ENCODE peak calls at places on chromosomes 11 and 22, in nine cellular contexts. I, K, J, W, E, S, M, X and N are unnamed samples.

GRCh38 chr11:12979928-12980689 is 29.0 kb upstream of the RASSF10 start:
- DNase-seq in I (no peak), K (no peak), J (no peak), W (no peak), E (no peak), S (no peak), M (no peak), X (no peak), N (no peak)

GRCh38 chr22:49873228-49873940 is 19.7 kb downstream of the ZBED4 start:
- DNase-seq in I (no peak), K (no peak), J (no peak), W (no peak), E (no peak), S (no peak), M (no peak), X (no peak), N (no peak)

GRCh38 chr11:97389270-97389669 is 999.5 kb downstream of the JRKL start:
- DNase-seq in I (no peak), K (no peak), J (no peak), W (no peak), E (no peak), S (no peak), M (no peak), X (no peak), N (no peak)

GRCh38 chr11:43866520-43866919 is 14.1 kb upstream of the ALKBH3 start:
- DNase-seq in I (no peak), K (no peak), J (peak), W (no peak), E (no peak), S (no peak), M (peak), X (no peak), N (no peak)

GRCh38 chr11:88421530-88421929 is 84.0 kb upstream of the CTSC start:
- DNase-seq in I (peak), K (no peak), J (no peak), W (no peak), E (no peak), S (no peak), M (peak), X (no peak), N (peak)

GRCh38 chr11:561148-562003 is 606 bp downstream of the RASSF7 start:
- DNase-seq in I (peak), K (no peak), J (peak), W (no peak), E (peak), S (no peak), M (no peak), X (peak), N (peak)

GRCh38 chr11:110094298-110095073 is 1.3 kb downstream of the ZC3H12C start:
- DNase-seq in I (no peak), K (no peak), J (no peak), W (no peak), E (no peak), S (no peak), M (no peak), X (no peak), N (no peak)

GRCh38 chr11:30567644-30568043 is 18.5 kb downstream of the MPPED2 start:
- DNase-seq in I (no peak), K (no peak), J (no peak), W (no peak), E (no peak), S (no peak), M (no peak), X (no peak), N (no peak)

GRCh38 chr11:32723332-32723731 is 71.1 kb downstream of the CCDC73 start:
- DNase-seq in I (no peak), K (no peak), J (no peak), W (no peak), E (no peak), S (no peak), M (peak), X (no peak), N (no peak)

GRCh38 chr11:70473873-70474690 is 75.8 kb downstream of the CTTN start:
- DNase-seq in I (no peak), K (no peak), J (no peak), W (no peak), E (no peak), S (no peak), M (no peak), X (no peak), N (no peak)

GRCh38 chr11:36509265-36509664 is 807 bp downstream of the TRAF6 start:
- DNase-seq in I (peak), K (no peak), J (peak), W (no peak), E (no peak), S (no peak), M (peak), X (no peak), N (no peak)

GRCh38 chr11:2385156-2386151 is 8.3 kb downstream of the CD81 start:
- DNase-seq in I (no peak), K (no peak), J (no peak), W (no peak), E (no peak), S (no peak), M (no peak), X (no peak), N (no peak)

GRCh38 chr11:112087212-112087611 is 539 bp downstream of the SDHD start:
- DNase-seq in I (no peak), K (no peak), J (no peak), W (no peak), E (no peak), S (no peak), M (no peak), X (no peak), N (no peak)

GRCh38 chr22:40300884-40301672 is 45.2 kb upstream of the ADSL start:
- DNase-seq in I (no peak), K (no peak), J (no peak), W (peak), E (no peak), S (no peak), M (no peak), X (no peak), N (no peak)

GRCh38 chr11:83759148-83759547 is 473.0 kb upstream of the CCDC90B start:
- DNase-seq in I (no peak), K (no peak), J (no peak), W (no peak), E (no peak), S (no peak), M (no peak), X (no peak), N (no peak)

GRCh38 chr11:117673561-117673960 is 123.5 kb downstream of the DSCAML1 start:
- DNase-seq in I (no peak), K (no peak), J (no peak), W (peak), E (no peak), S (no peak), M (no peak), X (no peak), N (no peak)

GRCh38 chr11:78660451-78660850 is 85.8 kb upstream of the NARS2 start:
- DNase-seq in I (no peak), K (no peak), J (no peak), W (no peak), E (no peak), S (no peak), M (no peak), X (no peak), N (no peak)

GRCh38 chr11:46345881-46346484 is 1.3 kb upstream of the DGKZ start:
- DNase-seq in I (no peak), K (no peak), J (no peak), W (no peak), E (no peak), S (no peak), M (no peak), X (no peak), N (no peak)

GRCh38 chr11:111035746-111036145 is 209.8 kb upstream of the POU2AF2 start:
- DNase-seq in I (no peak), K (no peak), J (no peak), W (no peak), E (no peak), S (no peak), M (no peak), X (no peak), N (no peak)

GRCh38 chr11:119891392-119891791 is 162.4 kb upstream of the NECTIN1 start:
- DNase-seq in I (no peak), K (no peak), J (no peak), W (peak), E (no peak), S (no peak), M (no peak), X (peak), N (no peak)

GRCh38 chr11:47398011-47398410 is 10.4 kb upstream of the SLC39A13 start:
- DNase-seq in I (no peak), K (no peak), J (no peak), W (no peak), E (no peak), S (no peak), M (no peak), X (no peak), N (no peak)

GRCh38 chr11:27658535-27659236 is 41.6 kb downstream of the BDNF start:
- DNase-seq in I (no peak), K (no peak), J (no peak), W (no peak), E (no peak), S (no peak), M (no peak), X (no peak), N (no peak)

GRCh38 chr11:95850137-95850536 is 59.8 kb downstream of the CEP57 start:
- DNase-seq in I (no peak), K (no peak), J (no peak), W (no peak), E (no peak), S (no peak), M (no peak), X (no peak), N (no peak)

GRCh38 chr11:114247070-114247789 is 49.0 kb upstream of the NNMT start:
- DNase-seq in I (no peak), K (no peak), J (no peak), W (no peak), E (no peak), S (no peak), M (no peak), X (no peak), N (no peak)

GRCh38 chr11:19379465-19379864 is 138.7 kb upstream of the E2F8 start:
- DNase-seq in I (no peak), K (no peak), J (no peak), W (no peak), E (no peak), S (no peak), M (peak), X (no peak), N (no peak)

GRCh38 chr11:15770798-15771414 is 585.4 kb downstream of the SOX6 start:
- DNase-seq in I (peak), K (peak), J (no peak), W (no peak), E (peak), S (no peak), M (peak), X (peak), N (peak)

GRCh38 chr11:74397531-74398243 is 546 bp downstream of the PGM2L1 start:
- DNase-seq in I (peak), K (no peak), J (no peak), W (peak), E (peak), S (no peak), M (no peak), X (no peak), N (peak)

GRCh38 chr11:134758342-134758931 is 346.4 kb upstream of the B3GAT1 start:
- DNase-seq in I (no peak), K (no peak), J (no peak), W (no peak), E (no peak), S (no peak), M (no peak), X (no peak), N (no peak)

GRCh38 chr11:118055966-118056365 is 20.9 kb upstream of the TMPRSS4 start:
- DNase-seq in I (no peak), K (no peak), J (no peak), W (no peak), E (no peak), S (peak), M (no peak), X (no peak), N (no peak)

GRCh38 chr11:78653294-78653909 is 78.7 kb upstream of the NARS2 start:
- DNase-seq in I (no peak), K (no peak), J (no peak), W (no peak), E (no peak), S (no peak), M (no peak), X (no peak), N (no peak)

GRCh38 chr11:57622263-57622662 is 24.8 kb downstream of the SERPING1 start:
- DNase-seq in I (no peak), K (no peak), J (no peak), W (no peak), E (no peak), S (no peak), M (no peak), X (no peak), N (no peak)

GRCh38 chr11:67521924-67522323 is 1.3 kb downstream of the CABP2 start:
- DNase-seq in I (no peak), K (no peak), J (no peak), W (no peak), E (no peak), S (no peak), M (no peak), X (no peak), N (no peak)

GRCh38 chr11:67522844-67523555 is at the start of gene CABP2:
- DNase-seq in I (no peak), K (no peak), J (no peak), W (no peak), E (no peak), S (no peak), M (no peak), X (no peak), N (no peak)

GRCh38 chr11:67524480-67524808 is 1.2 kb upstream of the CABP2 start:
- DNase-seq in I (no peak), K (no peak), J (no peak), W (no peak), E (no peak), S (no peak), M (no peak), X (no peak), N (no peak)

GRCh38 chr11:67522338-67522737 is 908 bp downstream of the CABP2 start:
- DNase-seq in I (no peak), K (no peak), J (no peak), W (no peak), E (no peak), S (no peak), M (no peak), X (no peak), N (no peak)

DNA sequence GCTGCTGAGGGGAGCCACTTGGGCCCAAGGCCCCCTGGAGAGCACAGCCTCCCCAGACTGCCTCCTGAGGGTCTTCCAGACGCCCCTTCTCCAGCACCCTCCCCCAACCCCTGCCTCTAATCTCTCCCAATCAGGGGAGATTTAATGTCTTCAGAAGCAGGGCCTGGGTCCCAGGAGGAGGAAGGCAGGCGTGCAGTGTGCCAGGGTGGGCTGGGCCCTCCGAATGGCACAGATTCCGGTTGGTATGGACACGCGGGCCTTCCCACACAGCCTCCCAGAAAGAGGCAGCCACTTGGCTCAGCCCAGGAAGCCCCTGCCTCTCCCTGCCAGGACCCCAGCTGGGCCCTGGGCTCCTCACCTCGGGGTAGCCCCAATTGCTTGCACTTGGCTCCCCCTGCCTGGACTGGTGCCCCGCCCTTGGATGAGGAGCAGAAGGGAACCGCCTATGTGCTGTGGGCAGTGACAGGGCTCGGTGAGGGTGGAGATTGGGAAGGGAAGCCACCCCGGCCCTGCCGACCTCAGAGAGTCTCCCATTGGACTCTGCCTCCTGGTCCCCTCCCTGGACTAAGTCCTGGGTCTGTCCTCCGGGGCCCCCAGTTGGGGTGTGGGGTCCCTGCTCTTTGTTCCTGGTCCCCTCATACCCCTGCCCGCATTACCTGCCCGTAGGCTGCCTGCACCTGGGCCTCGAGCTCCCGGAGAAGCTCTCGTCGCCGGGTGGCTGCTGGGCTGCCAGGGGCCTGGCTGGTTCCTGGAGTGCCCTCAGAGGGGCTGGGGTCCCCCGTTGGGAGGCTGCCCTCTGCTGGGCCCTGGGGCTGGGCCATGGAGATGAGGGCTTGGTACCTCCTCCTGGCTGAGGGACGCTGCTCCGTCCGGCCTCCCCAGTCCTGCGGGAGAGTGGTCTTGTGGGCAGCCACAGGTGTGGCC is 572 bp upstream of the CABP2 start:
- DNase-seq in I (no peak), K (no peak), J (no peak), W (no peak), E (no peak), S (no peak), M (no peak), X (no peak), N (no peak)
- TF ChIP-seq CTCF in I (no peak), K (no peak), J (no peak), W (no peak), E (no peak), S (no peak), M (no peak), X (no peak), N (no peak)

GRCh38 chr11:45332486-45332934 is 46.4 kb upstream of the SYT13 start:
- DNase-seq in I (peak), K (peak), J (no peak), W (no peak), E (peak), S (no peak), M (peak), X (no peak), N (peak)
- TF ChIP-seq CTCF in I (peak), K (peak), J (peak), W (peak), E (peak), S (no peak), M (peak), X (peak), N (peak)

DNA sequence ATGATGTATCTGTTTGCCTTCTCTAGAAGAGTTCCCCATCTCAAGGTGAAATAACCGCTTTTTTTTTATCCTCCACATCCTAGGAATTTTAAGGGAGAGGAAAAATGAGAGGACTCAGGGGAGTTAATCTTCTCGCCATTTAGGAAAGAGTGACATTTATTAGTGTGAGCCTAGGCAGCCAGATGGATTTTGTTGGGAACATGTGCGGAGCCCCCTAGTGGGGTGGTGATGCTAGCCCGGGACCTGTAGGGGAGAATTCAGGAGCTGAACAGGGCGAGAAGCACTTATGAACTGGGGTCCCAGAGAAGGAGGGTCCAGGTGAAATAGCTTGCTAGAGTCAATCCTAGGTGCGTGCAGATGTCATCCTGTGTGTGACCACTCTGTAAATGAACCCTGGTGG is 10.7 kb downstream of the IL17RA start:
- DNase-seq in I (no peak), K (no peak), J (no peak), W (no peak), E (no peak), S (peak), M (no peak), X (no peak), N (no peak)
- TF ChIP-seq CTCF in I (no peak), K (no peak), J (peak), W (peak), E (no peak), S (no peak), M (peak), X (no peak), N (no peak)

DNA sequence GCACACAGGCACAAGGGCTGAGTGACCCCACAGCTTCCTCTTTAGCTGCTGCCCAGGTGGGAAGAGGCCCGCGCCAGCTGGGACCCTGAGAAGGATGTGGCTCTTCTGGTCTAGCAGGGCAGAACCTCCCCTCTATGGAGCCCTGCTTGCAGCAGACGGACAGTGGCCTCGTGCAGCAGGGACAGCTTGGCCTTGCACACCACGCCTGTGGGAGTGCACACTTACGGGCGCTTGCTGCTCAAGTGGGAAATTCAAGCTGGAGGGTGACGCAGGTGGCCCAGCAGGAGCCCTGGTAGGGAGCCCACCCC is 971.4 kb downstream of the BRD1 start:
- DNase-seq in I (no peak), K (no peak), J (no peak), W (no peak), E (no peak), S (no peak), M (no peak), X (no peak), N (no peak)
- TF ChIP-seq CTCF in I (no peak), K (no peak), J (no peak), W (no peak), E (no peak), S (no peak), M (no peak), X (no peak), N (no peak)

GRCh38 chr11:17719028-17719939 is at the start of gene MYOD1:
- DNase-seq in I (no peak), K (no peak), J (no peak), W (no peak), E (no peak), S (no peak), M (no peak), X (no peak), N (no peak)

GRCh38 chr11:17721242-17721999 is 2.0 kb downstream of the MYOD1 start:
- DNase-seq in I (no peak), K (no peak), J (no peak), W (no peak), E (no peak), S (no peak), M (no peak), X (no peak), N (no peak)

GRCh38 chr11:17720796-17721171 is 1.4 kb downstream of the MYOD1 start:
- DNase-seq in I (no peak), K (no peak), J (no peak), W (no peak), E (no peak), S (no peak), M (no peak), X (no peak), N (no peak)

GRCh38 chr11:17718510-17718962 is 835 bp upstream of the MYOD1 start:
- DNase-seq in I (no peak), K (no peak), J (no peak), W (no peak), E (no peak), S (no peak), M (no peak), X (no peak), N (no peak)

DNA sequence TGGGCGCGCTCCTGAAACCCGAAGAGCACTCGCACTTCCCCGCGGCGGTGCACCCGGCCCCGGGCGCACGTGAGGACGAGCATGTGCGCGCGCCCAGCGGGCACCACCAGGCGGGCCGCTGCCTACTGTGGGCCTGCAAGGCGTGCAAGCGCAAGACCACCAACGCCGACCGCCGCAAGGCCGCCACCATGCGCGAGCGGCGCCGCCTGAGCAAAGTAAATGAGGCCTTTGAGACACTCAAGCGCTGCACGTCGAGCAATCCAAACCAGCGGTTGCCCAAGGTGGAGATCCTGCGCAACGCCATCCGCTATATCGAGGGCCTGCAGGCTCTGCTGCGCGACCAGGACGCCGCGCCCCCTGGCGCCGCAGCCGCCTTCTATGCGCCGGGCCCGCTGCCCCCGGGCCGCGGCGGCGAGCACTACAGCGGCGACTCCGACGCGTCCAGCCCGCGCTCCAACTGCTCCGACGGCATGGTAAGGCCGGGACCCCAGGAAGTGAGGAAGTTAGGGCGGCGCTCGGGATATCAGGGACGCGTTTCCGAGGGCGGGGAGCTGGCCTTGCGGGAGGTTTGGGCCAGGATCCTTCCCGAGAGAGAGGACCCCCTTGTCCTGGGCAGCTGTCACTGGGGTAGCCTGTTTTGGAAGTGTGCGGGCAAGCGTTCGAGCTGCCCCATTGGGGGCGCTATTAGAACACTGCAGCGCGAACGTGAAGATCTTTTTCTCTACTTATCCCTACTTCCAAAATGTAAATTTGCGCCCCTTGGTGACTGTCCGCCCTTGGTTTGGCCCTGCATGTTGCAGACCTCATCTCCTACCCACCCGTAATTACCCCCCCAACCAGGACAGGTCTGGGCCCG is 797 bp downstream of the MYOD1 start:
- DNase-seq in I (no peak), K (no peak), J (no peak), W (no peak), E (no peak), S (no peak), M (peak), X (no peak), N (no peak)
- TF ChIP-seq CTCF in I (no peak), K (no peak), J (peak), W (no peak), E (no peak), S (no peak), M (no peak), X (peak), N (peak)